ENCODE peak calls at places on chromosomes 12 and 14, in eight cellular contexts. One of them, this sample, is unnamed. For H3K4me1, the result is how much of the 10 kb centered on the place peaks cover.

GRCh38 chr14:89615421-89615820 is 198.4 kb upstream of the FOXN3 start:
- DNase-seq in fibroblast of lung: no peak
- DNase-seq in heart left ventricle: no peak
- DNase-seq in PC-9: no peak
- DNase-seq in mesenchymal stem cell: no peak
- DNase-seq in breast epithelium: no peak
- DNase-seq in aorta: no peak
- DNase-seq in left ventricle myocardium inferior: no peak
- DNase-seq in this sample: no peak

GRCh38 chr12:102300824-102301461 is 103.3 kb upstream of the PMCH start:
- DNase-seq in left ventricle myocardium inferior: no peak
- DNase-seq in breast epithelium: no peak
- DNase-seq in fibroblast of lung: peak
- DNase-seq in mesenchymal stem cell: peak
- DNase-seq in PC-9: peak
- DNase-seq in heart left ventricle: no peak
- DNase-seq in aorta: no peak
- DNase-seq in this sample: no peak

GRCh38 chr12:2339022-2339431 is 286.2 kb downstream of the CACNA1C start:
- DNase-seq in heart left ventricle: no peak
- DNase-seq in fibroblast of lung: peak
- DNase-seq in breast epithelium: no peak
- DNase-seq in mesenchymal stem cell: peak
- DNase-seq in PC-9: no peak
- DNase-seq in aorta: no peak
- DNase-seq in left ventricle myocardium inferior: no peak
- DNase-seq in this sample: no peak

GRCh38 chr12:32714772-32715171 is 35.7 kb downstream of the DNM1L start:
- DNase-seq in PC-9: no peak
- DNase-seq in fibroblast of lung: no peak
- DNase-seq in breast epithelium: no peak
- DNase-seq in aorta: no peak
- DNase-seq in left ventricle myocardium inferior: no peak
- DNase-seq in heart left ventricle: no peak
- DNase-seq in mesenchymal stem cell: no peak
- DNase-seq in this sample: no peak

GRCh38 chr14:102140027-102140749 is 491 bp downstream of the WDR20 start:
- DNase-seq in mesenchymal stem cell: peak
- DNase-seq in heart left ventricle: peak
- DNase-seq in PC-9: peak
- DNase-seq in aorta: peak
- DNase-seq in left ventricle myocardium inferior: peak
- DNase-seq in fibroblast of lung: peak
- DNase-seq in breast epithelium: peak
- DNase-seq in this sample: no peak

GRCh38 chr12:9340422-9341259 is 132.4 kb upstream of the PZP start:
- DNase-seq in left ventricle myocardium inferior: no peak
- DNase-seq in aorta: no peak
- DNase-seq in breast epithelium: no peak
- DNase-seq in fibroblast of lung: peak
- DNase-seq in mesenchymal stem cell: peak
- DNase-seq in PC-9: no peak
- DNase-seq in heart left ventricle: no peak
- DNase-seq in this sample: no peak

GRCh38 chr14:50338547-50338946 is 26.4 kb downstream of the DMAC2L start:
- DNase-seq in aorta: no peak
- DNase-seq in fibroblast of lung: no peak
- DNase-seq in PC-9: no peak
- DNase-seq in breast epithelium: no peak
- DNase-seq in left ventricle myocardium inferior: no peak
- DNase-seq in heart left ventricle: no peak
- DNase-seq in mesenchymal stem cell: no peak
- DNase-seq in this sample: no peak

GRCh38 chr14:53190938-53191337 is 37.8 kb upstream of the DDHD1 start:
- DNase-seq in aorta: no peak
- DNase-seq in fibroblast of lung: no peak
- DNase-seq in mesenchymal stem cell: no peak
- DNase-seq in breast epithelium: no peak
- DNase-seq in PC-9: no peak
- DNase-seq in left ventricle myocardium inferior: no peak
- DNase-seq in heart left ventricle: no peak
- DNase-seq in this sample: no peak

GRCh38 chr14:91383439-91383838 is 34.2 kb downstream of the CCDC88C start:
- DNase-seq in heart left ventricle: no peak
- DNase-seq in fibroblast of lung: no peak
- DNase-seq in aorta: no peak
- DNase-seq in left ventricle myocardium inferior: no peak
- DNase-seq in mesenchymal stem cell: no peak
- DNase-seq in PC-9: peak
- DNase-seq in breast epithelium: no peak
- DNase-seq in this sample: no peak

GRCh38 chr12:26017484-26018211 is 59.2 kb downstream of the RASSF8 start:
- DNase-seq in PC-9: no peak
- DNase-seq in breast epithelium: no peak
- DNase-seq in heart left ventricle: peak
- DNase-seq in fibroblast of lung: peak
- DNase-seq in left ventricle myocardium inferior: no peak
- DNase-seq in aorta: no peak
- DNase-seq in mesenchymal stem cell: peak
- DNase-seq in this sample: no peak

GRCh38 chr14:68886109-68886434 is 93.0 kb downstream of the ACTN1 start:
- DNase-seq in fibroblast of lung: peak
- DNase-seq in heart left ventricle: no peak
- DNase-seq in mesenchymal stem cell: no peak
- DNase-seq in aorta: no peak
- DNase-seq in left ventricle myocardium inferior: no peak
- DNase-seq in breast epithelium: no peak
- DNase-seq in PC-9: no peak
- DNase-seq in this sample: no peak

GRCh38 chr12:119012179-119012578 is 30.8 kb downstream of the SRRM4 start:
- DNase-seq in aorta: no peak
- DNase-seq in mesenchymal stem cell: no peak
- DNase-seq in fibroblast of lung: no peak
- DNase-seq in breast epithelium: no peak
- DNase-seq in heart left ventricle: no peak
- DNase-seq in PC-9: no peak
- DNase-seq in left ventricle myocardium inferior: no peak
- DNase-seq in this sample: no peak

GRCh38 chr14:93708311-93708734 is 80.0 kb downstream of the PRIMA1 start:
- DNase-seq in heart left ventricle: no peak
- DNase-seq in aorta: no peak
- DNase-seq in left ventricle myocardium inferior: no peak
- DNase-seq in PC-9: no peak
- DNase-seq in fibroblast of lung: no peak
- DNase-seq in breast epithelium: no peak
- DNase-seq in mesenchymal stem cell: no peak
- DNase-seq in this sample: no peak

GRCh38 chr14:93133476-93133875 is 17.8 kb upstream of the ITPK1 start:
- DNase-seq in heart left ventricle: no peak
- DNase-seq in mesenchymal stem cell: no peak
- DNase-seq in fibroblast of lung: peak
- DNase-seq in aorta: no peak
- DNase-seq in PC-9: peak
- DNase-seq in left ventricle myocardium inferior: no peak
- DNase-seq in breast epithelium: no peak
- DNase-seq in this sample: no peak

GRCh38 chr12:97903356-97903755 is 440.8 kb downstream of the RMST start:
- DNase-seq in heart left ventricle: no peak
- DNase-seq in aorta: no peak
- DNase-seq in fibroblast of lung: no peak
- DNase-seq in breast epithelium: no peak
- DNase-seq in left ventricle myocardium inferior: no peak
- DNase-seq in mesenchymal stem cell: no peak
- DNase-seq in PC-9: no peak
- DNase-seq in this sample: no peak

GRCh38 chr12:9669534-9669933 is at the start of gene CLEC2D:
- DNase-seq in fibroblast of lung: no peak
- DNase-seq in heart left ventricle: no peak
- DNase-seq in mesenchymal stem cell: no peak
- DNase-seq in PC-9: no peak
- DNase-seq in breast epithelium: no peak
- DNase-seq in left ventricle myocardium inferior: no peak
- DNase-seq in aorta: no peak
- DNase-seq in this sample: no peak

GRCh38 chr14:90489916-90490726 is 93.3 kb downstream of the CALM1 start:
- DNase-seq in heart left ventricle: no peak
- DNase-seq in left ventricle myocardium inferior: no peak
- DNase-seq in breast epithelium: no peak
- DNase-seq in fibroblast of lung: no peak
- DNase-seq in PC-9: no peak
- DNase-seq in mesenchymal stem cell: no peak
- DNase-seq in aorta: no peak
- DNase-seq in this sample: no peak

GRCh38 chr14:21308479-21309237 is 28.8 kb downstream of the RPGRIP1 start:
- DNase-seq in mesenchymal stem cell: peak
- DNase-seq in fibroblast of lung: peak
- DNase-seq in aorta: no peak
- DNase-seq in heart left ventricle: peak
- DNase-seq in breast epithelium: peak
- DNase-seq in PC-9: peak
- DNase-seq in left ventricle myocardium inferior: peak
- DNase-seq in this sample: peak

DNA sequence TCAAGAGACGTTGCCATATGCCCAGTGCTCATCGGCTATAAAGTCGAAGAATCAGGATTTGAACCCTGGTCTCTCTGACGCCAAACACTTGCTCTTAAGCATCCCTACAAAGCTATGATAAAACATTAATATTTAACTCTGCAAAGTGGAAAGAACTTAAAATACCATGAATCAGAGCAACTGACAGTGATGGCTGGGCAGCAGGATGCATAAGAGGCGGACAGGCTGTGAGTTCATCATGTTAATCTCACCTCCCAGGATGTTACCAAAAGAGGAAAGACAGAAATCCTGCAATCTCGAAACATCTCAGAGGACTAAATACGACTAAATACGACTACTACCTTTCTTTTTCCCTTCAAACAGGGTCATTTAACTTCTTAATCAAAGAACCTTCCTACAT is 5.8 kb downstream of the DICER1 start:
- DNase-seq in aorta: no peak
- DNase-seq in breast epithelium: no peak
- DNase-seq in PC-9: no peak
- DNase-seq in heart left ventricle: no peak
- DNase-seq in mesenchymal stem cell: no peak
- DNase-seq in fibroblast of lung: no peak
- DNase-seq in left ventricle myocardium inferior: no peak
- DNase-seq in this sample: no peak
- H3K4me3 ChIP-seq in aorta: no peak
- H3K4me3 ChIP-seq in breast epithelium: no peak
- H3K4me3 ChIP-seq in PC-9: no peak
- H3K4me3 ChIP-seq in heart left ventricle: no peak
- H3K4me3 ChIP-seq in mesenchymal stem cell: no peak
- H3K4me3 ChIP-seq in fibroblast of lung: no peak
- H3K4me3 ChIP-seq in left ventricle myocardium inferior: no peak
- H3K4me3 ChIP-seq in this sample: no peak

DNA sequence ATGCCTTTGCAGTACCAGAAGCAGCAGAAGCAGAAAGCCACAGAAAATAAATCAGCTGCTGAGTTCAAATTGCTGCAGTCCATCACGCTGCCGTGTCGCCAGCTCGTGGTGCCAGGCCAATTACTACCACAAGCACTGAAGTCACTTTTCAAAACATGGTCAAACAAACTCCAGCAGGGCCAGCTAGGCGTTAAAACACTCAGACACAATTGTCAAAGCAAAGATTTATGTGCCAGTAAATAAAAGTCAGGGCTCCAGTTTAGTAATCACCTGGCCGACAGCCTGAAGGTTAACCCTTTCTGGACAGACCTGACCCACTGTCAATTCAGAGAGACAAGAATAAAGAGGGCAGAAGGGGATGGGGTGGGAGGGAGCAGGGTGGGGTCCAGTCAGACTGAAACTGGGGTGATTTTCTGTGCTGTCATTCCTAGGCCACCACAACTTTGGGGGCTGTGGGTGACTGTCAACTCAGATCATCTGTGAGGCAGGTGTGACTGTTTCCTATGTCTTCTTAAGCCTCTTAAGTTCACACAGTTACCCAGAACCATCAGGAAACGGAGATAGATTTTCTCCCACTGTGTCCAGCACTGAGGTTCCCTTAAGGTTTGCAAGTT is 109.9 kb upstream of the FUT8 start:
- DNase-seq in fibroblast of lung: no peak
- DNase-seq in breast epithelium: no peak
- DNase-seq in mesenchymal stem cell: no peak
- DNase-seq in PC-9: peak
- DNase-seq in heart left ventricle: no peak
- DNase-seq in aorta: no peak
- DNase-seq in left ventricle myocardium inferior: no peak
- DNase-seq in this sample: no peak
- H3K4me1 ChIP-seq in fibroblast of lung: under half
- H3K4me1 ChIP-seq in breast epithelium: under half
- H3K4me1 ChIP-seq in mesenchymal stem cell: under half
- H3K4me1 ChIP-seq in PC-9: under half
- H3K4me1 ChIP-seq in heart left ventricle: under half
- H3K4me1 ChIP-seq in aorta: under half
- H3K4me1 ChIP-seq in left ventricle myocardium inferior: under half
- H3K4me1 ChIP-seq in this sample: under half

GRCh38 chr14:26866741-26867140 is 268.9 kb upstream of the NOVA1 start:
- DNase-seq in aorta: no peak
- DNase-seq in fibroblast of lung: no peak
- DNase-seq in mesenchymal stem cell: no peak
- DNase-seq in PC-9: no peak
- DNase-seq in breast epithelium: no peak
- DNase-seq in left ventricle myocardium inferior: no peak
- DNase-seq in heart left ventricle: no peak
- DNase-seq in this sample: no peak

GRCh38 chr14:26870096-26870495 is 272.3 kb upstream of the NOVA1 start:
- DNase-seq in breast epithelium: no peak
- DNase-seq in left ventricle myocardium inferior: no peak
- DNase-seq in PC-9: no peak
- DNase-seq in heart left ventricle: no peak
- DNase-seq in fibroblast of lung: no peak
- DNase-seq in mesenchymal stem cell: no peak
- DNase-seq in aorta: no peak
- DNase-seq in this sample: no peak

GRCh38 chr14:26863736-26864135 is 265.9 kb upstream of the NOVA1 start:
- DNase-seq in heart left ventricle: no peak
- DNase-seq in fibroblast of lung: peak
- DNase-seq in PC-9: no peak
- DNase-seq in breast epithelium: no peak
- DNase-seq in mesenchymal stem cell: peak
- DNase-seq in left ventricle myocardium inferior: no peak
- DNase-seq in aorta: no peak
- DNase-seq in this sample: no peak

GRCh38 chr14:26870722-26871121 is 272.9 kb upstream of the NOVA1 start:
- DNase-seq in breast epithelium: no peak
- DNase-seq in fibroblast of lung: no peak
- DNase-seq in heart left ventricle: no peak
- DNase-seq in aorta: no peak
- DNase-seq in mesenchymal stem cell: no peak
- DNase-seq in PC-9: no peak
- DNase-seq in left ventricle myocardium inferior: no peak
- DNase-seq in this sample: no peak

GRCh38 chr14:26867171-26867757 is 269.4 kb upstream of the NOVA1 start:
- DNase-seq in fibroblast of lung: no peak
- DNase-seq in breast epithelium: no peak
- DNase-seq in mesenchymal stem cell: no peak
- DNase-seq in heart left ventricle: no peak
- DNase-seq in PC-9: no peak
- DNase-seq in left ventricle myocardium inferior: no peak
- DNase-seq in aorta: no peak
- DNase-seq in this sample: no peak
- H3K4me3 ChIP-seq in fibroblast of lung: no peak
- H3K4me3 ChIP-seq in breast epithelium: no peak
- H3K4me3 ChIP-seq in mesenchymal stem cell: no peak
- H3K4me3 ChIP-seq in heart left ventricle: no peak
- H3K4me3 ChIP-seq in PC-9: no peak
- H3K4me3 ChIP-seq in left ventricle myocardium inferior: no peak
- H3K4me3 ChIP-seq in aorta: no peak
- H3K4me3 ChIP-seq in this sample: no peak

GRCh38 chr12:124684971-124685688 is 117.7 kb upstream of the NCOR2 start:
- DNase-seq in PC-9: no peak
- DNase-seq in breast epithelium: peak
- DNase-seq in aorta: no peak
- DNase-seq in left ventricle myocardium inferior: no peak
- DNase-seq in heart left ventricle: no peak
- DNase-seq in mesenchymal stem cell: peak
- DNase-seq in fibroblast of lung: peak
- DNase-seq in this sample: no peak
- H3K4me1 ChIP-seq in PC-9: half or more
- H3K4me1 ChIP-seq in breast epithelium: under half
- H3K4me1 ChIP-seq in aorta: under half
- H3K4me1 ChIP-seq in left ventricle myocardium inferior: half or more
- H3K4me1 ChIP-seq in heart left ventricle: half or more
- H3K4me1 ChIP-seq in mesenchymal stem cell: under half
- H3K4me1 ChIP-seq in fibroblast of lung: under half
- H3K4me1 ChIP-seq in this sample: under half

This sample was measured in effector memory CD4-positive, alpha-beta T cell.